ENCODE peak calls at places on chromosomes 6 and 20, in seven cellular contexts. One of them, this sample, is unnamed.

GRCh38 chr20:8764289-8764962 is 304.5 kb upstream of the PLCB4 start:
- DNase-seq in neuronal stem cell: no peak
- DNase-seq in testis: no peak
- DNase-seq in fibroblast of lung: no peak
- DNase-seq in ovary: no peak
- DNase-seq in BE2C: no peak
- DNase-seq in cardiac muscle cell: no peak
- DNase-seq in this sample: no peak

GRCh38 chr20:57679113-57679512 is 30.7 kb downstream of the PMEPA1 start:
- DNase-seq in testis: no peak
- DNase-seq in neuronal stem cell: no peak
- DNase-seq in BE2C: no peak
- DNase-seq in cardiac muscle cell: no peak
- DNase-seq in fibroblast of lung: no peak
- DNase-seq in ovary: no peak
- DNase-seq in this sample: no peak

GRCh38 chr20:23257848-23258746 is 92.5 kb upstream of the NXT1 start:
- DNase-seq in fibroblast of lung: peak; percentile 91
- DNase-seq in testis: no peak
- DNase-seq in ovary: no peak
- DNase-seq in cardiac muscle cell: no peak
- DNase-seq in BE2C: no peak
- DNase-seq in neuronal stem cell: no peak
- DNase-seq in this sample: no peak

GRCh38 chr20:63519765-63520593 is 586 bp upstream of the PPDPF start:
- DNase-seq in neuronal stem cell: peak; percentile 87
- DNase-seq in ovary: peak; percentile 68
- DNase-seq in fibroblast of lung: peak; percentile 49
- DNase-seq in testis: peak; percentile 34
- DNase-seq in BE2C: peak; percentile 70
- DNase-seq in cardiac muscle cell: peak; percentile 78
- DNase-seq in this sample: peak; percentile 71

GRCh38 chr6:142913511-142914047 is 31.4 kb downstream of the HIVEP2 start:
- DNase-seq in ovary: no peak
- DNase-seq in fibroblast of lung: no peak
- DNase-seq in neuronal stem cell: no peak
- DNase-seq in cardiac muscle cell: no peak
- DNase-seq in testis: peak; percentile 18
- DNase-seq in BE2C: no peak
- DNase-seq in this sample: no peak

GRCh38 chr6:33073431-33073871 is at the start of gene HLA-DPA1:
- DNase-seq in cardiac muscle cell: peak; percentile 15
- DNase-seq in testis: peak; percentile 38
- DNase-seq in fibroblast of lung: no peak
- DNase-seq in BE2C: no peak
- DNase-seq in ovary: no peak
- DNase-seq in neuronal stem cell: no peak
- DNase-seq in this sample: no peak

GRCh38 chr6:144568241-144568640 is 283.1 kb downstream of the UTRN start:
- DNase-seq in neuronal stem cell: no peak
- DNase-seq in BE2C: no peak
- DNase-seq in fibroblast of lung: peak; percentile 63
- DNase-seq in testis: no peak
- DNase-seq in cardiac muscle cell: no peak
- DNase-seq in ovary: no peak
- DNase-seq in this sample: no peak

GRCh38 chr20:24630486-24631172 is 161.2 kb downstream of the SYNDIG1 start:
- DNase-seq in ovary: no peak
- DNase-seq in neuronal stem cell: no peak
- DNase-seq in cardiac muscle cell: no peak
- DNase-seq in testis: no peak
- DNase-seq in BE2C: no peak
- DNase-seq in fibroblast of lung: no peak
- DNase-seq in this sample: no peak

GRCh38 chr6:6711832-6712231 is 123.3 kb downstream of the LY86 start:
- DNase-seq in fibroblast of lung: no peak
- DNase-seq in neuronal stem cell: no peak
- DNase-seq in testis: no peak
- DNase-seq in cardiac muscle cell: no peak
- DNase-seq in BE2C: no peak
- DNase-seq in ovary: no peak
- DNase-seq in this sample: no peak

DNA sequence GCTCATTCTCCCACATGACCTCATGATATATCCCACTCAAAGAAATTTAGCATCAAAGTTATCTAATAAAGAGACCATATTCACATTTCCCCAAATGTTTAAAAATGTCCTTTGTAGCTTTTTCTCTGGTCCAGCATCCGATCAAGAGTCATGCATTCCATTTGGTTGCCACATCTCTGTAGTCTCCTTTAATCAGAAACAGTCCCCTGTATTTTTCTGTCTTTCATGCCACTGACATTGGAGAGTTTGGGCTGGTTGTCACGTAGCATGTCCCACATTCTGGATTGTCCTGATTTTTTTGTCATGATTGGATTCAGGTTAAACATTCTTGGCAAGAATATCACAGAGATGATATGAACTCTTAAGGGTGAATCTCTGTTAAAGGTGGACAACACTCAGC is 55.7 kb downstream of the SNX5 start:
- DNase-seq in testis: no peak
- DNase-seq in fibroblast of lung: no peak
- DNase-seq in cardiac muscle cell: no peak
- DNase-seq in BE2C: no peak
- DNase-seq in ovary: no peak
- DNase-seq in neuronal stem cell: no peak
- DNase-seq in this sample: no peak
- H3K4me3 ChIP-seq in testis: no peak overlapping the region
- H3K4me3 ChIP-seq in fibroblast of lung: no peak overlapping the region
- H3K4me3 ChIP-seq in cardiac muscle cell: no peak overlapping the region
- H3K4me3 ChIP-seq in BE2C: no peak overlapping the region
- H3K4me3 ChIP-seq in ovary: no peak overlapping the region
- H3K4me3 ChIP-seq in neuronal stem cell: no peak overlapping the region
- H3K4me3 ChIP-seq in this sample: no peak overlapping the region

GRCh38 chr20:31322504-31322903 is 14.1 kb upstream of the DEFB116 start:
- DNase-seq in neuronal stem cell: no peak
- DNase-seq in testis: no peak
- DNase-seq in cardiac muscle cell: no peak
- DNase-seq in ovary: no peak
- DNase-seq in fibroblast of lung: no peak
- DNase-seq in BE2C: no peak
- DNase-seq in this sample: no peak
- H3K9me3 ChIP-seq in neuronal stem cell: no peaks in the 10 kb centered on the region
- H3K9me3 ChIP-seq in testis: no peaks in the 10 kb centered on the region
- H3K9me3 ChIP-seq in cardiac muscle cell: peaks cover 5% of the 10 kb centered on the region
- H3K9me3 ChIP-seq in ovary: no peaks in the 10 kb centered on the region
- H3K9me3 ChIP-seq in fibroblast of lung: no peaks in the 10 kb centered on the region
- H3K9me3 ChIP-seq in BE2C: no peaks in the 10 kb centered on the region
- H3K9me3 ChIP-seq in this sample: peaks cover 2% of the 10 kb centered on the region

DNA sequence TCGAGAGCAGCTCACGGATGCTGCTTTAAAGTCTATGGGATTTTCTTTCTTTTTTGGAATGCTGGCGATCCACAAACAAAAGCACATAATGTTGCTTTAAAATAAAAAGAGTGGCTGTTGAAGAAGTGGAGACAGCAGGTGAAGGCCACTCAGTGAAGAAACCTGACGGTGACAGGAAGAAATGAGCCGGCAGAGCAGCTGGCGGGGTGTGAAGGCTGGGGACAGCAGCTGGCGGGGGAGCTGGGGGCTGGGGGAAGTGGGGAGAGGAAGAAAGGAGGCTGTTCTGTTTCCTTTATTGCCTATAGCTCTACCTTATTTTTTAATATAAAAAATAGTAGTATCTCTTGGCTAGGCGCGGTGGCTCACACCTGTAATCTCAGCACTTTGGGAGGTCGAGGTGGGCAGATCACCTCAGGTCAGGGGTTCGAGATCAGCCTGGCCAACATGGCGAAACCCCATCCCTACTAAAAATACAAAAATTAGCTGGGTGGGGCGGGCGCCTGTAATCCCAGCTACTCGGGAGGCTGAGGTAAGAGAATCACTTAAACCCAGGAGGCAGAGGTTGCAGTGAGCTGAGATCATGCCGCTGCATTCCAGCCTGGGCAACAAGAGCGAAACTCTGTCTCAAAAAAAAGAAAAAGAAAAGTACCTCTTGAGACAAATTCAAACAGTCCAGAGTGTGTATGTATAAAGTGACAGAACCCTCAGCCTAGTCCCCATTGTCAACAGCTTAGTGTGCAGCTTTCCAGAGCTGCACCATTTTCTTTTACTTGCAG is 42.4 kb upstream of the TAF8 start:
- DNase-seq in fibroblast of lung: no peak
- DNase-seq in neuronal stem cell: no peak
- DNase-seq in cardiac muscle cell: no peak
- DNase-seq in BE2C: no peak
- DNase-seq in ovary: no peak
- DNase-seq in testis: no peak
- DNase-seq in this sample: no peak
- H3K4me3 ChIP-seq in fibroblast of lung: no peak overlapping the region
- H3K4me3 ChIP-seq in neuronal stem cell: no peak overlapping the region
- H3K4me3 ChIP-seq in cardiac muscle cell: no peak overlapping the region
- H3K4me3 ChIP-seq in BE2C: no peak overlapping the region
- H3K4me3 ChIP-seq in ovary: no peak overlapping the region
- H3K4me3 ChIP-seq in testis: no peak overlapping the region
- H3K4me3 ChIP-seq in this sample: no peak overlapping the region

GRCh38 chr6:127938701-127939100 is 37.8 kb upstream of the THEMIS start:
- DNase-seq in cardiac muscle cell: no peak
- DNase-seq in fibroblast of lung: peak; percentile 55
- DNase-seq in neuronal stem cell: no peak
- DNase-seq in testis: no peak
- DNase-seq in ovary: no peak
- DNase-seq in BE2C: no peak
- DNase-seq in this sample: no peak
- H3K9me3 ChIP-seq in cardiac muscle cell: no peaks in the 10 kb centered on the region
- H3K9me3 ChIP-seq in fibroblast of lung: no peaks in the 10 kb centered on the region
- H3K9me3 ChIP-seq in neuronal stem cell: no peaks in the 10 kb centered on the region
- H3K9me3 ChIP-seq in testis: no peaks in the 10 kb centered on the region
- H3K9me3 ChIP-seq in ovary: no peaks in the 10 kb centered on the region
- H3K9me3 ChIP-seq in BE2C: no peaks in the 10 kb centered on the region
- H3K9me3 ChIP-seq in this sample: no peaks in the 10 kb centered on the region

DNA sequence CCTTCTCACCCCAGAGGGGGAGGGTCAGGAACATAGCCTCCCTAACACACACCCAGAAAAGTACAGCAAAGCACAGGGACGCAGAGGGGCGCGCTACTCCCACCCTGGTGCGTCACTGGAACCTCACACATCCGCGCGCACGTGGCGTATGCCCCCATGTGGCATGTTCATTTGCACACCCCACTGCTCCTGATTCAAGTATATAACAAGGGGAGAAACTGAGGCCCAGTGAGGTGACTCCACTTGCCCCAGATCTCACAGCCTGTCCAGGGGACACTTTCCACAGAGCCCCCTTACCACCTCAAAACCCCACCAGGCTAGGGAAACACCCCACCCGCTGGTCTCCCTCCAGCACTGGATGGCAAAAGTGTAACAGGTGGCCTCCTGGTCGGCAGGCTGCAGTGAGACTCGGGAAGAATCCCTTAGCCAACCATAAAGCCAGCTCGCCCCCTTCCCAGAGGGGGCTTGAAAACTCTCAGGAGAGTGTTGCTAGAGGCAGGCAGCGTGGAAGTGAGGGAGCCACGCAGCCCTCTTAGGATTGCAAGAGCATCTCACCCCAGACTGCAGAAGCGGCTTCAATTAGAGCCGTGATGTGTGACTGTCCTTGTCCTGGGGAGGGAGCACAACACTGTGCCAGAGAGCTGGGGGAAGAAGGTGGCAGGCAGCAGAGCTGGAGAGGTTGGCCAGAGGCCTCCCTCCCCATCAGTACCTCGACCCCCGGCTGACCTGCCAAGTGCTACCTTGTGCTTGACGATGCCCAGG is at the start of gene GRM4:
- DNase-seq in neuronal stem cell: no peak
- DNase-seq in fibroblast of lung: no peak
- DNase-seq in testis: no peak
- DNase-seq in ovary: no peak
- DNase-seq in BE2C: peak; percentile 16
- DNase-seq in cardiac muscle cell: no peak
- DNase-seq in this sample: no peak
- H3K4me3 ChIP-seq in neuronal stem cell: peak within 1 kb of the TSS; percentile 77
- H3K4me3 ChIP-seq in fibroblast of lung: peak within 1 kb of the TSS; percentile 51
- H3K4me3 ChIP-seq in testis: peak within 1 kb of the TSS; percentile 31
- H3K4me3 ChIP-seq in ovary: peak within 1 kb of the TSS; percentile 35
- H3K4me3 ChIP-seq in BE2C: peak within 1 kb of the TSS; percentile 56
- H3K4me3 ChIP-seq in cardiac muscle cell: peak within 1 kb of the TSS; percentile 51
- H3K4me3 ChIP-seq in this sample: peak within 1 kb of the TSS; percentile 17

DNA sequence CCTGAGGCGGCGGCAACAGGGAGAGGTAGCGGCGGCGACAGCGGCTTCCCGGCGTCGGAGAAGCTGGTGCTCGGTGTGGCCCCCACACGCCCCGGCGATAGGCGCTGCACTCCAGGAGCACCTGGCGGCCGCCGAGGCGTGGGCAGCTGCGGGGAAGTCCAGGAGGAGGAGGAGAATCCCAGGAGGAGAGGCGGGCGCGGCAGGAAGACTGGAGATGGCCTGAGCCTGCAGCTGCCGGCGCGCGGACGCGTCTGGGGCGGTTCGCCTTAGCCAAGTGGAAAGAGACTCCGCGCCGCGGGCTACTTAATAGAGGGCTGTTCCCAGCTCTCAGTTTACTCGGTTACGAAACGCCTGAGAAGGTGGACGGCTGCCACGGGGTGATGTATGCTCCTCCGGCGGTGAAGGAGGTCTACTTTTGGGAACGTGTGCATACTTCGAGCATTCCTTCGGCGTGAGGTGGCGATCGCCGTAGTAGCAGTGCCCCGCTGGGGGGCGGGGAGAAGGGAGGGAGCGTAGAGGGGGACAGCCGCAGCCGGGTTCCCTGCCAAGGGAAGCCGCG is at the start of gene COL12A1:
- DNase-seq in fibroblast of lung: peak; percentile 99
- DNase-seq in cardiac muscle cell: peak; percentile 71
- DNase-seq in testis: peak; percentile 83
- DNase-seq in BE2C: peak; percentile 43
- DNase-seq in neuronal stem cell: peak; percentile 70
- DNase-seq in ovary: peak; percentile 98
- DNase-seq in this sample: peak; percentile 94
- H3K9me3 ChIP-seq in fibroblast of lung: no peaks in the 10 kb centered on the region
- H3K9me3 ChIP-seq in cardiac muscle cell: no peaks in the 10 kb centered on the region
- H3K9me3 ChIP-seq in testis: no peaks in the 10 kb centered on the region
- H3K9me3 ChIP-seq in BE2C: no peaks in the 10 kb centered on the region
- H3K9me3 ChIP-seq in neuronal stem cell: no peaks in the 10 kb centered on the region
- H3K9me3 ChIP-seq in ovary: no peaks in the 10 kb centered on the region
- H3K9me3 ChIP-seq in this sample: no peaks in the 10 kb centered on the region

DNA sequence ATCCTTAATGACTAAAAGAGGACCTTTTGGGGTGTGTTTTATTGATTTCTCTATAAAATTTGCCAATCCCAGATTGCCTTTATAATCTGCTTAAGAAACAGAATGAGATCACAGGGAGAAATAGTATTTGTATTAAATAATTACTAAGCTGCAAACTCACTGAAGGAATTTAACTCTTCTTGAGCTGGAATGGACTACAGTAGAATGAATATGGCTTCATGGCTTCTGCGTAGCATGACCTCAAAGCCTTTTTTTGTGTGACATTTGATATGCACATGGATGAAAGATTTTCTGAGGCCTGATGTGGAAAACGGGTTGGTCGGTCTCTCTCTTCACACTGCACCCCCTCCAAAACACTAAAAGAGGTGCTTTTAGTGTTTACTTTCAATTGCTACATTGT is 115.9 kb downstream of the QKI start:
- DNase-seq in cardiac muscle cell: no peak
- DNase-seq in neuronal stem cell: no peak
- DNase-seq in BE2C: no peak
- DNase-seq in fibroblast of lung: peak; percentile 57
- DNase-seq in testis: no peak
- DNase-seq in ovary: no peak
- DNase-seq in this sample: no peak
- H3K4me3 ChIP-seq in cardiac muscle cell: no peak overlapping the region
- H3K4me3 ChIP-seq in neuronal stem cell: no peak overlapping the region
- H3K4me3 ChIP-seq in BE2C: no peak overlapping the region
- H3K4me3 ChIP-seq in fibroblast of lung: no peak overlapping the region
- H3K4me3 ChIP-seq in testis: no peak overlapping the region
- H3K4me3 ChIP-seq in ovary: no peak overlapping the region
- H3K4me3 ChIP-seq in this sample: no peak overlapping the region

This sample was measured in right cardiac atrium.